ENCODE peak calls at places on chromosomes 3 and 15, in four cellular contexts. One of them, this sample, is unnamed. For H3K4me1, the result is how much of the 10 kb centered on the place peaks cover.

GRCh38 chr15:41546846-41547786 is 3.1 kb upstream of the RPAP1 start:
- DNase-seq in astrocyte: peak
- DNase-seq in H9: no peak
- DNase-seq in HCT116: peak
- DNase-seq in this sample: no peak

GRCh38 chr3:24303057-24303754 is 191.4 kb downstream of the THRB start:
- DNase-seq in astrocyte: no peak
- DNase-seq in HCT116: no peak
- DNase-seq in H9: no peak
- DNase-seq in this sample: no peak

GRCh38 chr15:92091155-92091734 is 237.7 kb downstream of the SLCO3A1 start:
- DNase-seq in astrocyte: no peak
- DNase-seq in H9: peak
- DNase-seq in HCT116: peak
- DNase-seq in this sample: peak

GRCh38 chr3:179066058-179066457 is 5.6 kb downstream of the ZMAT3 start:
- DNase-seq in HCT116: no peak
- DNase-seq in H9: no peak
- DNase-seq in astrocyte: no peak
- DNase-seq in this sample: no peak

GRCh38 chr3:68764554-68764953 is 167.8 kb downstream of the TAFA4 start:
- DNase-seq in astrocyte: no peak
- DNase-seq in HCT116: no peak
- DNase-seq in H9: no peak
- DNase-seq in this sample: no peak

GRCh38 chr3:152295344-152295743 is 26.6 kb downstream of the MBNL1 start:
- DNase-seq in HCT116: no peak
- DNase-seq in astrocyte: no peak
- DNase-seq in H9: no peak
- DNase-seq in this sample: no peak

GRCh38 chr3:99808163-99808794 is 9.4 kb upstream of the CMSS1 start:
- DNase-seq in H9: peak
- DNase-seq in astrocyte: peak
- DNase-seq in HCT116: peak
- DNase-seq in this sample: peak

GRCh38 chr3:102000620-102001209 is 151.4 kb downstream of the NFKBIZ start:
- DNase-seq in H9: no peak
- DNase-seq in astrocyte: no peak
- DNase-seq in HCT116: no peak
- DNase-seq in this sample: no peak

GRCh38 chr3:128112406-128112968 is 11.1 kb downstream of the RUVBL1 start:
- DNase-seq in HCT116: peak
- DNase-seq in H9: no peak
- DNase-seq in astrocyte: peak
- DNase-seq in this sample: peak

GRCh38 chr3:71495708-71496472 is 87.6 kb downstream of the FOXP1 start:
- DNase-seq in H9: peak
- DNase-seq in HCT116: no peak
- DNase-seq in astrocyte: peak
- DNase-seq in this sample: peak

GRCh38 chr3:125134952-125135351 is 77.6 kb downstream of the SLC12A8 start:
- DNase-seq in H9: no peak
- DNase-seq in astrocyte: no peak
- DNase-seq in HCT116: no peak
- DNase-seq in this sample: no peak

GRCh38 chr3:46422617-46423016 is 15.6 kb downstream of the CCRL2 start:
- DNase-seq in astrocyte: peak
- DNase-seq in HCT116: no peak
- DNase-seq in H9: no peak
- DNase-seq in this sample: no peak

GRCh38 chr3:134149286-134149685 is 101.4 kb downstream of the RYK start:
- DNase-seq in H9: no peak
- DNase-seq in HCT116: no peak
- DNase-seq in astrocyte: no peak
- DNase-seq in this sample: no peak

GRCh38 chr3:42732829-42733459 is 30.3 kb upstream of the HHATL start:
- DNase-seq in H9: peak
- DNase-seq in astrocyte: no peak
- DNase-seq in HCT116: no peak
- DNase-seq in this sample: peak

GRCh38 chr3:69392415-69392814 is 6.5 kb upstream of the FRMD4B start:
- DNase-seq in astrocyte: no peak
- DNase-seq in H9: no peak
- DNase-seq in HCT116: no peak
- DNase-seq in this sample: no peak

GRCh38 chr15:94232107-94232506 is 746 bp downstream of the MCTP2 start:
- DNase-seq in HCT116: no peak
- DNase-seq in H9: no peak
- DNase-seq in astrocyte: no peak
- DNase-seq in this sample: no peak
- H3K4me1 ChIP-seq in HCT116: under half
- H3K4me1 ChIP-seq in H9: under half
- H3K4me1 ChIP-seq in astrocyte: under half
- H3K4me1 ChIP-seq in this sample: under half

DNA sequence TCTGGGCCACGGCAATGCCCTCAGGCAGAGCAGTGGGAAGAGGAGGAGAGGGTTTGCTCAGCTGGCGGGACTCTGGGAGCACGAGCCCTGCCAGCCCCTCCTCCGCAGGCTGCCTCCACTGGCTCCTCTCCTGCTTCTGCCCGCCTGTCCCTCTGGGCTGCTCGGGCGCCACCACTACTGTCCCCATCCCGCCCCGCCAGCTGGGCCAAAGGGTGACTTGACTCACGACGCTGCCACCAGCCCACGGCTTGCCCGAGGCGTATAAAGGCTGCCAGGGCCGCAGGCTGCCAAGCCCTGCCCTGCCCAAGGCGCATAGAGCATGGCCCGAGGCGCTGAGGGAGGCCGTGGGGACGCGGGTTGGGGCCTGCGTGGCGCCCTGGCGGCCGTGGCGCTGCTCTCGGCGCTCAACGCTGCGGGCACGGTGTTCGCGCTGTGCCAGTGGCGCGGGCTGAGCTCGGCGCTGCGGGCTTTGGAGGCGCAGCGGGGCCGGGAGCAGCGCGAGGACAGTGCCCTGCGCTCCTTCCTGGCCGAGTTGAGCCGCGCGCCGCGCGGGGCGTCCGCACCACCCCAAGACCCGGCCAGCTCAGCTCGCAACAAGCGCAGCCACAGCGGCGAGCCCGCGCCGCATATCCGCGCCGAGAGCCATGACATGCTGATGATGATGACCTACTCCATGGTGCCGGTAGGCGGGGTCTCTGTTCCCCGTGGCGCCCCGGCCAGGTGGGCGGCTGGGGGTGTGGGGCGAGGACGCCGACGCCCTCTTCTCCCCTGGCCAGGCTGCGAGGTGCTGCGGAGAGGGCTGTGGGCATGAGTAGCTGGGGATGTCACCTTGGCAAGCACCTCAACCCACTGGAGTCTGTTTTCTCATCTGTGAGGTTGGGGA is at the start of gene GLDN:
- DNase-seq in H9: peak
- DNase-seq in astrocyte: peak
- DNase-seq in HCT116: no peak
- DNase-seq in this sample: peak
- H2AFZ ChIP-seq in H9: no peak
- H2AFZ ChIP-seq in astrocyte: peak
- H2AFZ ChIP-seq in HCT116: no peak
- H2AFZ ChIP-seq in this sample: peak

DNA sequence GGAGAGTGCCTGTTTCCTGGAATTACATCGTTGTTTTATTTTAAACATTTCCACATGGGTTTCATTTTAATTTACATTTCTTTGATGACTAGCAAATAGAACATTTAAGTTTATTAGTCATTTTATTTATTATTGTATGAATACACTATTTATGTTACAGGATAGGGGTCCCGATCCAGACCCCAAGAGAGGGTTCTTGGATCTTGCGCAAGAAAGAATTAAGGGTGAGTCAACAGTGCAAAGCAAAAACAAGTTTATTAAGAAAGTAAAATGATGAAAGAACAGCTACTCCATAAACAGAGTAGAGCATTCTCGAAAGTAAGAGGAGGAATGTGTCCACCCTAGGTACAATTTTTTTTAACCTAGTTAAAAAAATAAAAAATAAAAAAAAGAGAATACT is 539.5 kb downstream of the NAALADL2 start:
- DNase-seq in HCT116: no peak
- DNase-seq in astrocyte: no peak
- DNase-seq in H9: no peak
- DNase-seq in this sample: no peak
- H3K4me1 ChIP-seq in HCT116: under half
- H3K4me1 ChIP-seq in astrocyte: under half
- H3K4me1 ChIP-seq in H9: under half
- H3K4me1 ChIP-seq in this sample: under half

GRCh38 chr3:133014325-133014724 is 23.9 kb upstream of the TMEM108 start:
- DNase-seq in astrocyte: no peak
- DNase-seq in H9: no peak
- DNase-seq in HCT116: no peak
- DNase-seq in this sample: no peak
- H2AFZ ChIP-seq in astrocyte: no peak
- H2AFZ ChIP-seq in H9: peak
- H2AFZ ChIP-seq in HCT116: no peak
- H2AFZ ChIP-seq in this sample: no peak

GRCh38 chr15:101530224-101530958 is 40.9 kb upstream of the PCSK6 start:
- DNase-seq in astrocyte: no peak
- DNase-seq in H9: no peak
- DNase-seq in HCT116: no peak
- DNase-seq in this sample: no peak

GRCh38 chr15:101528917-101529299 is 39.4 kb upstream of the PCSK6 start:
- DNase-seq in H9: no peak
- DNase-seq in HCT116: no peak
- DNase-seq in astrocyte: no peak
- DNase-seq in this sample: no peak

GRCh38 chr15:101533371-101534140 is 44.0 kb upstream of the PCSK6 start:
- DNase-seq in astrocyte: no peak
- DNase-seq in HCT116: no peak
- DNase-seq in H9: peak
- DNase-seq in this sample: peak

GRCh38 chr15:101532865-101533264 is 43.4 kb upstream of the PCSK6 start:
- DNase-seq in HCT116: no peak
- DNase-seq in H9: no peak
- DNase-seq in astrocyte: no peak
- DNase-seq in this sample: peak

GRCh38 chr15:101531170-101531569 is 41.7 kb upstream of the PCSK6 start:
- DNase-seq in HCT116: no peak
- DNase-seq in H9: no peak
- DNase-seq in astrocyte: no peak
- DNase-seq in this sample: peak
- H3K4me1 ChIP-seq in HCT116: under half
- H3K4me1 ChIP-seq in H9: under half
- H3K4me1 ChIP-seq in astrocyte: under half
- H3K4me1 ChIP-seq in this sample: under half

GRCh38 chr3:154122096-154122911 is 1.1 kb downstream of the ARHGEF26 start:
- DNase-seq in H9: peak
- DNase-seq in HCT116: no peak
- DNase-seq in astrocyte: no peak
- DNase-seq in this sample: peak
- H2AFZ ChIP-seq in H9: no peak
- H2AFZ ChIP-seq in HCT116: no peak
- H2AFZ ChIP-seq in astrocyte: peak
- H2AFZ ChIP-seq in this sample: peak